ENCODE peak calls at places on chromosomes 12 and 14, in five cellular contexts. Q is IMR-90, O is fibroblast of lung, V is K562, N is hepatocyte. I is an unnamed sample.
A peak's percentile ranks its signal among the peaks of the same experiment; 100 is the strongest.

GRCh38 chr12:100545092-100545491 is 28.4 kb upstream of the GAS2L3 start:
- DNase-seq in V (no peak), O (no peak), N (no peak), Q (peak; percentile 50), I (peak; percentile 12)

GRCh38 chr12:64824500-64825142 is at the start of gene TBC1D30:
- DNase-seq in N (peak; percentile 37), V (no peak), Q (peak; percentile 2), O (no peak), I (no peak)

GRCh38 chr12:67988600-67988999 is 647 bp upstream of the IFNG-AS1 start:
- DNase-seq in V (no peak), O (no peak), Q (no peak), N (no peak), I (no peak)

GRCh38 chr14:97703006-97703760 is 906.0 kb downstream of the VRK1 start:
- DNase-seq in N (no peak), V (no peak), Q (no peak), O (no peak), I (no peak)

GRCh38 chr12:100229876-100230275 is 29.3 kb downstream of the ACTR6 start:
- DNase-seq in N (peak; percentile 17), V (no peak), O (no peak), Q (no peak), I (peak; percentile 75)

GRCh38 chr12:56208014-56208413 is 13.7 kb downstream of the RNF41 start:
- DNase-seq in O (no peak), Q (no peak), V (no peak), N (no peak), I (no peak)

GRCh38 chr12:2165021-2165420 is 112.2 kb downstream of the CACNA1C start:
- DNase-seq in O (peak; percentile 54), V (no peak), Q (peak; percentile 58), N (no peak), I (no peak)

GRCh38 chr14:99261916-99262787 is 9.8 kb downstream of the BCL11B start:
- DNase-seq in V (no peak), O (no peak), N (no peak), Q (no peak), I (no peak)

GRCh38 chr12:2168808-2169207 is 116.0 kb downstream of the CACNA1C start:
- DNase-seq in N (peak; percentile 86), O (no peak), Q (peak; percentile 49), V (no peak), I (peak; percentile 77)

GRCh38 chr12:99619389-99620158 is 28.0 kb upstream of the GARIN6 start:
- DNase-seq in V (peak; percentile 12), N (peak; percentile 33), Q (peak; percentile 4), O (peak; percentile 39), I (peak; percentile 37)

GRCh38 chr12:59093090-59093489 is 172.8 kb upstream of the LRIG3 start:
- DNase-seq in O (peak; percentile 58), N (no peak), V (no peak), Q (peak; percentile 80), I (peak; percentile 35)

GRCh38 chr14:92719890-92720323 is 28.5 kb downstream of the LGMN start:
- DNase-seq in O (no peak), Q (no peak), V (no peak), N (peak; percentile 66), I (no peak)
- H3K9me3 ChIP-seq in O (no peaks in the 10 kb centered on the region), Q (no peaks in the 10 kb centered on the region), V (no peaks in the 10 kb centered on the region), N (no peaks in the 10 kb centered on the region), I (no peaks in the 10 kb centered on the region)

GRCh38 chr14:53032161-53032803 is 81.4 kb upstream of the FERMT2 start:
- DNase-seq in O (peak; percentile 82), V (no peak), N (no peak), Q (peak; percentile 88), I (peak; percentile 34)
- H3K27ac ChIP-seq in O (peak overlapping the region; percentile 13), V (no peak overlapping the region), N (no peak overlapping the region), Q (peak overlapping the region; percentile 35), I (no peak overlapping the region)

GRCh38 chr14:22556021-22556989 is 32.7 kb downstream of the DAD1 start:
- DNase-seq in V (peak; percentile 66), Q (peak; percentile 89), O (peak; percentile 65), N (no peak), I (peak; percentile 99)
- H2AFZ ChIP-seq in V (peak overlapping the region; percentile 97), Q (peak overlapping the region; percentile 93), O (peak overlapping the region; percentile 55), N (peak overlapping the region; percentile 44), I (peak overlapping the region; percentile 85)

DNA sequence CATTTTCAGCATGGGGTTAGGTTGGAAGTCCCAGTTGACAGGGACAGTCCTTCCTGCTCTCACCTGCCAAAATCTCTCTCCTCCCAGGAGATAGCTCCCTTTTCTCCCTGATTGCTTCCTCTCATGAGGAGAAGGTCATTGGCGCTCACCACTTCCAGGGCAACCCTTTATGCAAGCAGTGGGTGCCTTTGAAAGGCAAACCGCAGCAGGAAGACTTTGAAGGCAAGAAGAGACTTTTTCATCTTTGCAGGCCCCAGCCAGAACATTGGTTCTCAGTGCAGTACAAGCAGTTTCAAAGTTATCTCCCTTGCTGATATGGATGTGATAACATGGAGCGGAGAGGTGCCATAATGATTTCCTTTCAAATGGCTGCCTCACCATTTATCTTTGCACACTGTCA is 483.0 kb downstream of the DIO2 start:
- DNase-seq in O (no peak), N (no peak), Q (no peak), V (no peak), I (no peak)
- H3K9me3 ChIP-seq in O (no peaks in the 10 kb centered on the region), N (no peaks in the 10 kb centered on the region), Q (no peaks in the 10 kb centered on the region), V (no peaks in the 10 kb centered on the region), I (peaks cover 3% of the 10 kb centered on the region)

GRCh38 chr12:75633789-75634188 is 122.4 kb upstream of the KRR1 start:
- DNase-seq in Q (no peak), N (no peak), V (no peak), O (no peak), I (no peak)
- H3K27ac ChIP-seq in Q (no peak overlapping the region), N (no peak overlapping the region), V (no peak overlapping the region), O (no peak overlapping the region), I (no peak overlapping the region)

GRCh38 chr12:53102883-53103807 is at the start of gene SOAT2:
- DNase-seq in V (no peak), Q (no peak), N (peak; percentile 75), O (no peak), I (no peak)

GRCh38 chr12:53103860-53104305 is 597 bp downstream of the SOAT2 start:
- DNase-seq in N (no peak), O (no peak), Q (no peak), V (peak; percentile 49), I (no peak)

GRCh38 chr12:53105712-53106439 is 2.6 kb downstream of the SOAT2 start:
- DNase-seq in V (no peak), Q (no peak), N (no peak), O (no peak), I (no peak)

GRCh38 chr12:53105256-53105655 is 2.0 kb downstream of the SOAT2 start:
- DNase-seq in Q (no peak), O (no peak), N (no peak), V (no peak), I (no peak)

DNA sequence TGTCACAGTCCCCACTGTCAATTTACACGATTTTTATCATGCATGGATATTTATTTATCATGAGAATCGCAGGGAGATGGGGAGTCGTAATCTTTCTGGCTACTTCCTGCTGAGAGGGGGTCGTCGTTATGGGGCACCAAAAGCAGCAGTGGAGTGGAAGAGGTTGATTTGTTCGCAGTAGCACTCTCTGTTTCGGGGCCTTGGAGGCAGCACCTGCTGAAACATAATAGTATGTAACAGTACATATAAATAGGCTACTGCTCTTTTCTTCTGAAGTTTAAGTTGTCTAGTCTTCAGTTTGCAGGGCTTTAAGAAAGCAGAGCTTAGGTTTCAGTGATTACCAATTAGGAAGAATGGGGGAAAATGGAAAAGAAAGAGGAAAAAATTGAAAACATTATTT is 3.8 kb downstream of the SOAT2 start:
- DNase-seq in O (no peak), V (no peak), N (no peak), Q (no peak), I (no peak)
- H2AFZ ChIP-seq in O (no peak overlapping the region), V (peak overlapping the region; percentile 64), N (no peak overlapping the region), Q (no peak overlapping the region), I (no peak overlapping the region)

GRCh38 chr14:102907980-102908730 is 14.3 kb upstream of the AMN start:
- DNase-seq in N (no peak), Q (no peak), V (no peak), O (no peak), I (no peak)
- H3K9me3 ChIP-seq in N (no peaks in the 10 kb centered on the region), Q (no peaks in the 10 kb centered on the region), V (no peaks in the 10 kb centered on the region), O (no peaks in the 10 kb centered on the region), I (no peaks in the 10 kb centered on the region)

GRCh38 chr14:104755621-104756020 is 2.7 kb downstream of the SIVA1 start:
- DNase-seq in V (no peak), N (no peak), Q (no peak), O (no peak), I (no peak)

GRCh38 chr14:104753528-104754212 is 723 bp downstream of the SIVA1 start:
- DNase-seq in O (no peak), Q (no peak), N (peak; percentile 43), V (no peak), I (peak; percentile 38)

GRCh38 chr14:104752338-104752734 is 611 bp upstream of the SIVA1 start:
- DNase-seq in O (no peak), V (no peak), N (no peak), Q (no peak), I (no peak)

GRCh38 chr14:104752735-104753527 is at the start of gene SIVA1:
- DNase-seq in Q (peak; percentile 99), O (peak; percentile 99), N (peak; percentile 99), V (peak; percentile 99), I (peak; percentile 99)

DNA sequence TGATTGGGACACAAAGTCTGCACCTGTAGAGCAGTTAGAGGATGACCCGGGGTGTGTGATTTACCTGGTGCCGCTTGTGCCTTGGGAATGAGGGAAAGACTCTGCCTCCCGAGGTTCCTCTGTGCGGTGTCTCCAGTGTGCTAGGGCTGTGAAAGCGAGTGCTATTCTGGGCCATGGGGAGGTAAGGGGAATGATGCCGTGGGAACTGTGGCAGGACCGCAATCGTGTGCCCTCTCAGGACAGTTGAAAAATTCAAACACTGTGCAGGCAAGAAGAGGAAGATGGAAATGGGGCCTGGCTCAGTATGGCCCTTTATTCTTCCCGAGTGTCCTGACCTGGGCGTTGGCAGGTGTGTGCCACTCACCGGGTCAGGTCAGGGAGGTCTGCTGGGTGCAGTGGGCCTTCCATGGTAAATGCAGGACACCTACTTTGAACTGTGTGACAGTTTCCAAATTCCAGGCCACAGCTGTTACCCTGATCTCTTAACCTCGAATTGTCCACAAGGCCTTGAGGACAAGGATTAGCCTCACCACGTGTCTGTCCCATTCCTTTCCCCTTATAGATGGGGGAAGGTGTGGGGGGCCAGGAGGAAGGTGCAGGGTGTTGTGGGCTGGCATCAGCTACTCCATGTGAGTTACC is 1.4 kb downstream of the SIVA1 start:
- DNase-seq in V (no peak), N (no peak), Q (no peak), O (no peak), I (no peak)
- H3K27ac ChIP-seq in V (no peak overlapping the region), N (peak overlapping the region; percentile 92), Q (no peak overlapping the region), O (peak overlapping the region; percentile 88), I (peak overlapping the region; percentile 63)

DNA sequence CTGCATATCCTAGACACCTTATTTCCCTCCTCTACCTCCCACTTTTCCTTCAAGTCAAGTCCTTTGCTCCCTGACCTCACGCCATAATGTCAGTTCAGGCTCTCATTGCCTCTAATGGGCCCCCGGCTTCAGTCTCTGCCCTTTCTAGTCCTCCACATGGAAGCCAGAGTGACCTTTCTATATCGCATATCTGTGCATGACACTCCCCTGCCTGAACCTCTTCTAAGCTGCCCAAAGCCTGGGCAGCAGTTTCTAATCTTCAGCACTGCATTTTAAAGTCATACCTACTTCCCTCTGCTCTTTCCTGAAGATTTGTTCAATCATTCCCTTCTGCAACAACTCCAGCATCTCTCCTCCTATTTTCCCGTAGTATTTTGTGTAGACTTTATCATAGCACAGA is 45.5 kb downstream of the ESR2 start:
- DNase-seq in N (no peak), O (no peak), Q (no peak), V (no peak), I (no peak)
- H2AFZ ChIP-seq in N (no peak overlapping the region), O (no peak overlapping the region), Q (no peak overlapping the region), V (no peak overlapping the region), I (no peak overlapping the region)

GRCh38 chr12:34600592-34601462 is 578.5 kb downstream of the ALG10 start:
- DNase-seq in O (no peak), V (no peak), Q (no peak), N (no peak), I (no peak)
- H3K9me3 ChIP-seq in O (no peaks in the 10 kb centered on the region), V (no peaks in the 10 kb centered on the region), Q (peaks cover 68% of the 10 kb centered on the region), N (no peaks in the 10 kb centered on the region), I (peaks cover 50% of the 10 kb centered on the region)